ENCODE peak calls at places on chromosomes 3 and 15, in ten cellular contexts. V is NCI-H774; B is NCI-H69; D is IMR-90; C is stimulated activated CD8-positive, alpha-beta memory T cell treated with anti-CD3 and anti-CD28 coated beads, Interleukin-15, amount 100 ng/mL, for 24 hours; R is G401; J is AG08396; F is mucosa of gallbladder; L is EL; O is hippocampal formation. M is an unnamed sample.

GRCh38 chr3:104582092-104582491 is 784.6 kb upstream of the ALCAM start:
- DNase-seq in V (no peak), B (no peak), D (no peak), C (no peak), R (no peak), J (no peak), F (no peak), L (no peak), O (no peak), M (no peak)

GRCh38 chr15:63135804-63136203 is 14.1 kb downstream of the LACTB start:
- DNase-seq in V (no peak), B (no peak), D (peak; percentile 90), C (no peak), R (no peak), J (peak; percentile 30), F (no peak), L (peak; percentile 88), O (no peak), M (no peak)

GRCh38 chr3:172824229-172824628 is 73.7 kb downstream of the ECT2 start:
- DNase-seq in V (no peak), B (peak; percentile 62), D (no peak), C (no peak), R (no peak), J (no peak), F (no peak), L (no peak), O (no peak), M (no peak)

GRCh38 chr3:44120721-44121582 is 120.7 kb upstream of the TOPAZ1 start:
- DNase-seq in V (no peak), B (no peak), D (no peak), C (no peak), R (peak; percentile 8), J (no peak), F (no peak), L (peak; percentile 13), O (no peak), M (no peak)

GRCh38 chr3:187841552-187841951 is 96.3 kb upstream of the BCL6 start:
- DNase-seq in V (no peak), B (no peak), D (peak; percentile 17), C (no peak), R (no peak), J (peak; percentile 15), F (peak; percentile 33), L (peak; percentile 84), O (no peak), M (no peak)

GRCh38 chr15:95875141-95875643 is 455.3 kb upstream of the NR2F2 start:
- DNase-seq in V (peak; percentile 13), B (no peak), D (no peak), C (no peak), R (no peak), J (peak; percentile 18), F (peak; percentile 39), L (peak; percentile 81), O (no peak), M (no peak)

GRCh38 chr15:66474140-66474539 is 23.4 kb downstream of the SNAPC5 start:
- DNase-seq in V (no peak), B (no peak), D (no peak), C (no peak), R (no peak), J (no peak), F (no peak), L (no peak), O (no peak), M (no peak)

GRCh38 chr3:18351823-18352744 is 73.1 kb downstream of the SATB1 start:
- DNase-seq in V (peak; percentile 77), B (peak; percentile 94), D (no peak), C (no peak), R (no peak), J (no peak), F (no peak), L (no peak), O (no peak), M (no peak)